ENCODE peak calls at places on chromosomes 11 and 22, in seven cellular contexts. Y is HCT116, Q is esophagus muscularis mucosa, L is ovary, K is IMR-90, R is esophagus squamous epithelium, W is uterus. P is an unnamed sample.

GRCh38 chr11:1939006-1939626 is 8.0 kb upstream of the MRPL23 start:
- DNase-seq in L (no peak), Q (no peak), W (no peak), R (no peak), K (no peak), Y (no peak), P (no peak)

GRCh38 chr11:111936045-111936400 is 1.1 kb upstream of the DIXDC1 start:
- DNase-seq in Y (no peak), R (no peak), L (no peak), K (peak; percentile 46), Q (no peak), W (no peak), P (no peak)

GRCh38 chr11:80846979-80847378 is 1406.1 kb upstream of the TENM4 start:
- DNase-seq in K (no peak), Q (no peak), Y (no peak), L (no peak), W (no peak), R (no peak), P (no peak)

GRCh38 chr22:17569971-17570511 is 6.7 kb downstream of the SLC25A18 start:
- DNase-seq in W (peak; percentile 34), K (peak; percentile 4), Y (no peak), R (no peak), Q (no peak), L (no peak), P (no peak)

GRCh38 chr11:124483422-124483821 is 37.9 kb upstream of the OR8B8 start:
- DNase-seq in K (no peak), Y (no peak), L (no peak), Q (no peak), R (no peak), W (no peak), P (no peak)

GRCh38 chr22:48554893-48555552 is 1272.7 kb downstream of the BRD1 start:
- DNase-seq in Q (no peak), Y (no peak), L (no peak), K (no peak), R (no peak), W (no peak), P (no peak)

GRCh38 chr11:2100361-2101170 is 38.6 kb downstream of the IGF2 start:
- DNase-seq in K (no peak), W (no peak), Y (no peak), R (no peak), L (peak; percentile 47), Q (no peak), P (no peak)

GRCh38 chr11:47340980-47341775 is 11.3 kb downstream of the MYBPC3 start:
- DNase-seq in Q (no peak), R (no peak), K (no peak), W (no peak), L (no peak), Y (no peak), P (no peak)

GRCh38 chr11:100240051-100240450 is 447.0 kb upstream of the ARHGAP42 start:
- DNase-seq in W (no peak), Y (no peak), L (no peak), Q (no peak), K (no peak), R (no peak), P (no peak)

DNA sequence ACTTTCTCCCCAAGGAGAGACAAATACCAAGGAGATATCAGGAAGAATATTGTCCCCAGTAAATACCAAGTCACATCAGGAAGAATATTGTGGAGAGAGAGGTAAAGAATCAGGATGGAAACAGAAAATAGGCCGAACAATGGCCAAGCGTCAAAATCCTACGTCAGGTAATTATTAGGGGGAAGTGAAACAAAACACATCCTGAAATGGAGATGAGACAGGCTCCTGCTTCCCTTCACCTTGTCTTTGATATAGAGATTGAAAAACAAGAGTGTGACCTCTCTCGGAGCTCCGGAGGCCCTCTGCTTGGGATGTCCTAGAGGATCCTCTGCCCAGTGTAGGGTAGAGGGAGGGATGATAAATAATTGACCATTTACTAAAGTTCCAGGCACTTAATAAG is 27.4 kb upstream of the IZUMO1R start:
- DNase-seq in W (no peak), K (no peak), Q (no peak), Y (no peak), L (no peak), R (no peak), P (no peak)
- H3K4me3 ChIP-seq in W (no peak overlapping the region), K (no peak overlapping the region), Q (no peak overlapping the region), Y (no peak overlapping the region), L (no peak overlapping the region), R (no peak overlapping the region), P (no peak overlapping the region)

DNA sequence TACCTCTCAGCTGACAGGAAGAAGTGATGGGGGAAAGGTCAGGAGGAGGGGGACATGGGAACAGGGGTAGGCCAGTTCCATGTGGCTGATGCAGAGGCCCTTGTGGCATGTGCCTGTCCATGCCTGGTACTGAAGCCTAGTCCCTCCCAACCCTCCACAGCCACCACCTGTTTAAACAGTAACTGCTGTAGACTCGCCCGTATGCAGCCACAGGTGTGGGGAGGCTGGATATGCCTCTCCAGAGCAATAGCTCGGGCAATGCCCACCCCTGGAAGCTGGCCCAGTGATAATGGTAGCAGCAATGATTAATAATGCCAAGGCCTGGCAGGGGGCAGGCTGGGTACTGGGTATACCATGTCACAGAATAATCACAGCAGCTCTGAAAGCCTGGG is 2.3 kb downstream of the SMTN start:
- DNase-seq in Q (no peak), Y (no peak), W (peak; percentile 50), R (no peak), L (peak; percentile 47), K (no peak), P (no peak)
- TF ChIP-seq POLR2A in Q (no peak), Y (no peak), W (no peak), R (no peak), L (no peak), K (no peak), P (no peak)

DNA sequence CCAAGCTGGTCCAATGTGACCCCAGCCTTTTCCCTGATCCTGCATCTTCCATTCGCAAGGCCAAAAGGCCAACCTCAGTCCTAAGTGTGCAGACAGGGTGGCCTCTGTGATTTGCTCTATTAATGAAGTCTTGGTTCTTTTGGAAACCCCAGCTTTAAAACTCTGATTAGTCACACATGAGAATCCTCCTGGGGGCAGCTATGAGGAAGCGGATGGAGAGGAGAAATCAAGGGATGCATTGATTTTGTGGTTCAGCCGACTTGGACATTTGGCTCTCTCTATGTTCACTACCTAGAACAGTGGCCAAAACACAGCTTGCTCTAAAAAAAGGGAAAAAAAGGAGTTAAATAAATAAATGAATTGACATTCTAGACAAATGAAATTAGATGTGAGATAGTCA is 98.6 kb upstream of the USP47 start:
- DNase-seq in Q (peak; percentile 88), R (no peak), W (no peak), K (no peak), L (no peak), Y (no peak), P (no peak)
- H3K4me3 ChIP-seq in Q (no peak overlapping the region), R (no peak overlapping the region), W (no peak overlapping the region), K (no peak overlapping the region), L (no peak overlapping the region), Y (no peak overlapping the region), P (no peak overlapping the region)

DNA sequence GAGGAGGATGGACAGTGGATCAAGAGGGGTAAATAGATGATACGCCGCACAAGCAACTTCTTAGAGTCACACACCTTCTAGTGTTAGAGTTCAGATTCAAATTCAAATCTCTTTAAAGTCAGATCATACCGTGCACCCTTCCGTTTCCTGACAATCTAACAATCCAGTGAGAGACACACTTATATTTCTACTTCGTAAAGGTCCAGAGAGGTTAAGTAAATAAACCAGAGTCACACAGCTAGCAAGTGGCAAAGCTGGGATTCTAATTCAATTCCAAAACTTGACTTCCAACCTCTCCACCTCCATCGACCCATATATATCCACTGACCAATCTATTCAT is 34.0 kb downstream of the MIAT start:
- DNase-seq in L (no peak), Q (no peak), Y (no peak), R (no peak), K (no peak), W (no peak), P (no peak)
- TF ChIP-seq POLR2A in L (no peak), Q (no peak), Y (no peak), R (no peak), K (no peak), W (no peak), P (no peak)

GRCh38 chr11:84719935-84720577 is 907.1 kb downstream of the DLG2 start:
- DNase-seq in K (no peak), R (no peak), Y (no peak), Q (no peak), L (no peak), W (no peak), P (no peak)
- H3K4me3 ChIP-seq in K (no peak overlapping the region), R (peak overlapping the region; percentile 26), Y (no peak overlapping the region), Q (peak overlapping the region; percentile 59), L (peak overlapping the region; percentile 49), W (peak overlapping the region; percentile 37), P (peak overlapping the region; percentile 35)

GRCh38 chr11:65492637-65493366 is 6.0 kb upstream of the MALAT1 start:
- DNase-seq in L (peak; percentile 88), Q (no peak), W (peak; percentile 97), Y (no peak), K (peak; percentile 89), R (no peak), P (peak; percentile 96)
- TF ChIP-seq POLR2A in L (peak; percentile 47), Q (peak; percentile 19), W (peak; percentile 45), Y (peak; percentile 5), K (peak; percentile 88), R (no peak), P (peak; percentile 57)